ENCODE peak calls at places on chromosome 4, in four cellular contexts. Q is SK-N-SH, V is cardiac muscle cell, R is keratinocyte. C is an unnamed sample. For H3K4me1, the result is how much of the 10 kb centered on the place peaks cover.

GRCh38 chr4:4254666-4255065 is 6.6 kb upstream of the TMEM128 start:
- DNase-seq in Q (no peak), V (no peak), R (no peak), C (no peak)

GRCh38 chr4:158823461-158823873 is 54.6 kb downstream of the FNIP2 start:
- DNase-seq in Q (no peak), V (no peak), R (no peak), C (no peak)

GRCh38 chr4:74628808-74629616 is 165.3 kb downstream of the BTC start:
- DNase-seq in Q (no peak), V (no peak), R (no peak), C (no peak)

GRCh38 chr4:10342866-10343265 is 114.4 kb downstream of the ZNF518B start:
- DNase-seq in Q (no peak), V (no peak), R (no peak), C (no peak)

GRCh38 chr4:177583000-177583399 is 140.8 kb upstream of the AGA start:
- DNase-seq in Q (no peak), V (no peak), R (no peak), C (no peak)

GRCh38 chr4:8775751-8776355 is 95.8 kb downstream of the HMX1 start:
- DNase-seq in Q (no peak), V (no peak), R (no peak), C (peak)

GRCh38 chr4:109574931-109575804 is 15.1 kb downstream of the MCUB start:
- DNase-seq in Q (no peak), V (no peak), R (no peak), C (no peak)

GRCh38 chr4:150237110-150237852 is 159.0 kb downstream of the DCLK2 start:
- DNase-seq in Q (no peak), V (no peak), R (no peak), C (no peak)

GRCh38 chr4:6267573-6267972 is 2.1 kb upstream of the WFS1 start:
- DNase-seq in Q (no peak), V (no peak), R (no peak), C (no peak)

GRCh38 chr4:150477869-150478268 is 104.1 kb upstream of the MAB21L2 start:
- DNase-seq in Q (no peak), V (no peak), R (no peak), C (no peak)

GRCh38 chr4:92872604-92873003 is 568.8 kb downstream of the GRID2 start:
- DNase-seq in Q (no peak), V (no peak), R (no peak), C (no peak)

GRCh38 chr4:60724623-60725022 is 475.5 kb upstream of the ADGRL3 start:
- DNase-seq in Q (no peak), V (peak), R (no peak), C (no peak)

GRCh38 chr4:110190249-110190648 is 8.2 kb downstream of the ELOVL6 start:
- DNase-seq in Q (no peak), V (no peak), R (no peak), C (no peak)

GRCh38 chr4:82786004-82786400 is 12.6 kb downstream of the SCD5 start:
- DNase-seq in Q (no peak), V (no peak), R (no peak), C (no peak)

GRCh38 chr4:69057620-69058409 is 38.5 kb upstream of the UGT2B7 start:
- DNase-seq in Q (no peak), V (peak), R (no peak), C (peak)

GRCh38 chr4:69058410-69059059 is 37.7 kb upstream of the UGT2B7 start:
- DNase-seq in Q (no peak), V (no peak), R (no peak), C (peak)

GRCh38 chr4:69064391-69064790 is 31.9 kb upstream of the UGT2B7 start:
- DNase-seq in Q (no peak), V (no peak), R (no peak), C (no peak)

GRCh38 chr4:69056921-69057562 is 39.2 kb upstream of the UGT2B7 start:
- DNase-seq in Q (no peak), V (no peak), R (no peak), C (no peak)

GRCh38 chr4:69060651-69061308 is 35.5 kb upstream of the UGT2B7 start:
- DNase-seq in Q (no peak), V (no peak), R (no peak), C (no peak)
- TF ChIP-seq CTCF in Q (peak), V (no peak), R (no peak), C (no peak)

GRCh38 chr4:169070071-169070894 is 60.2 kb upstream of the CBR4 start:
- DNase-seq in Q (no peak), V (no peak), R (peak), C (peak)
- H3K4me3 ChIP-seq in Q (no peak), V (no peak), R (peak), C (no peak)

GRCh38 chr4:87523307-87523706 is 5.9 kb downstream of the SPARCL1 start:
- DNase-seq in Q (no peak), V (no peak), R (no peak), C (no peak)

GRCh38 chr4:87529187-87529586 is at the start of gene SPARCL1:
- DNase-seq in Q (no peak), V (no peak), R (no peak), C (peak)

GRCh38 chr4:87524456-87524855 is 4.7 kb downstream of the SPARCL1 start:
- DNase-seq in Q (no peak), V (no peak), R (no peak), C (no peak)

GRCh38 chr4:87527446-87528240 is 1.5 kb downstream of the SPARCL1 start:
- DNase-seq in Q (no peak), V (no peak), R (no peak), C (no peak)

DNA sequence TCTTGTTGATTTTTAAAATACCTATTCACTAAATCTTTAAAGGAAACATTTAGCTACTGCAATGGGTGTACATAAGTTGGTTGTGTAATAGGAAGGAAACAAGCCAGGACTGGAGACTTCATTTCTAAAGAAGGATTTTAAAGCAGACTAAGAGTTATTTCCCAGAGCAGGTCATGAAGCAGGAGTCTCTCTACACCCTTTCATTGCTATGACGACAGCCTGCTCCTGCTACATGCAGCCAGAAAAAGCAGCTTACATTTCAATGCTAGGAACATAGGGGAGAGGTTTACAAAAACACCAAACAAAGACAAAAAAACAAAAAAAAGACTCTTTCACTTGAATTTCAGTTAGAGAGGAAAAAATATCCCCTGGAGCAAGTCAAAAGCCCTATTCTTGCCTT is 3.5 kb downstream of the SPARCL1 start:
- DNase-seq in Q (no peak), V (no peak), R (no peak), C (no peak)
- H3K4me1 ChIP-seq in Q (under half), V (under half), R (under half), C (under half)

GRCh38 chr4:142846105-142846728 is at the start of gene INPP4B:
- DNase-seq in Q (peak), V (peak), R (no peak), C (peak)

GRCh38 chr4:142844782-142845181 is 1.3 kb downstream of the INPP4B start:
- DNase-seq in Q (no peak), V (no peak), R (no peak), C (no peak)

GRCh38 chr4:142845293-142846070 is 619 bp downstream of the INPP4B start:
- DNase-seq in Q (peak), V (peak), R (no peak), C (peak)

GRCh38 chr4:142850478-142850877 is 4.4 kb upstream of the INPP4B start:
- DNase-seq in Q (peak), V (peak), R (no peak), C (no peak)

DNA sequence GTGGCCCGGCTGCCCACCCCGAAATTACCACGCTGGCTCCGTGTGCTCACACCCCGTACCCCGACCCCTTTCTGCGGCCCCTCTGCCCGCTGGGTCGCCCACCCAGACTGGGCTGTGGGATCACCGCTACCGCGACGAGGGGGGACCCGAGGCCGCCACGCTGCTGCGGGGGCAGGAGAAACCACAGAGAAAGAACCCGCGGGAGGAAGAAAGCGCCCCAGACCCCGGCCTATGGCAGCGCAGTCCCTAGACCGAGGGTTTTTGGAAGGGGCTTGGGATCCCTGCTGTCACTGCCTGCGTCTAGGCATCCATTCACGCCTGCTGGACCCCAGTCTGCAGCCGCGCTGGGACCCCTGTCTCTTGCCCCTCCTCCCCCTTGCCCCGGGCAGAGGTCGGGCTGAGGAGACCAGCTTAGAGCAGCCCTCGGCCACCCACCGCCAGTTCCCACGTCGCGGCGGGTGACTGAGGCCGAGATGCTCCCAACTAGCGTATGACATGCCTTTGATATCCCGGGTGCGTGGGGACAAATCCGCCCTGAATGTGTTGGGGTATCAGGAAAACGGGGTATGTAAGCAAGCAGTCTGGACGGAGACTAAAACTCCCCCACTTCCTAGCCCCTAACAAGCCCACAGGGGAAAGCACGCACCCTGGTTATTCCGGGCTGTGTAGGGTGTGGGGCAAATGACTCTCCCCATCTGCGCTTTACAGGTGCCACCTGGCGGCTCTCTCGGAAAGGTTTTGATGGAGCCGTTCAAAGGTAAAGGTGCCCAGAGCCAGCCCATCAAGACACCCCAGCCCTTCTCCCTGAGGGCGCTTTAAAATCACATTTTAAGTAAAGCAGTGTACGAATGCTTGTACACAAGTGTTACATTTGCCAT is 867 bp upstream of the INPP4B start:
- DNase-seq in Q (peak), V (peak), R (no peak), C (peak)
- TF ChIP-seq CTCF in Q (no peak), V (peak), R (peak), C (peak)

GRCh38 chr4:156950090-156950489 is 21.5 kb downstream of the PDGFC start:
- DNase-seq in Q (no peak), V (no peak), R (no peak), C (no peak)

GRCh38 chr4:156948738-156949137 is 22.9 kb downstream of the PDGFC start:
- DNase-seq in Q (no peak), V (no peak), R (no peak), C (no peak)

GRCh38 chr4:156950950-156951349 is 20.6 kb downstream of the PDGFC start:
- DNase-seq in Q (no peak), V (no peak), R (no peak), C (no peak)

GRCh38 chr4:156948133-156948532 is 23.5 kb downstream of the PDGFC start:
- DNase-seq in Q (no peak), V (no peak), R (no peak), C (no peak)

GRCh38 chr4:156949373-156949814 is 22.2 kb downstream of the PDGFC start:
- DNase-seq in Q (no peak), V (no peak), R (no peak), C (no peak)
- H3K4me3 ChIP-seq in Q (no peak), V (no peak), R (peak), C (no peak)